ENCODE peak calls at places on chromosomes 16 and 17, in eight cellular contexts. H, N, O, U, S, E, B and J are unnamed samples.

GRCh38 chr17:80847506-80848230 is 144.0 kb upstream of the CHMP6 start:
- DNase-seq in U (no peak), O (no peak), E (no peak), N (no peak), B (no peak), H (peak; percentile 44), S (no peak), J (peak; percentile 67)

GRCh38 chr16:74496054-74496453 is 74.8 kb upstream of the CLEC18B start:
- DNase-seq in U (no peak), H (no peak), O (no peak), N (no peak), S (no peak), E (no peak), B (no peak), J (no peak)

GRCh38 chr17:376936-377863 is 24.6 kb upstream of the RPH3AL start:
- DNase-seq in B (peak; percentile 61), O (peak; percentile 81), E (no peak), U (no peak), H (no peak), S (no peak), N (no peak), J (peak; percentile 11)

GRCh38 chr16:60123387-60124023 is 1389.4 kb upstream of the GOT2 start:
- DNase-seq in O (no peak), E (no peak), H (no peak), U (no peak), B (no peak), S (no peak), N (no peak), J (no peak)

GRCh38 chr16:87288753-87289362 is 28.3 kb downstream of the C16orf95 start:
- DNase-seq in B (peak; percentile 22), O (no peak), E (no peak), U (no peak), N (no peak), S (no peak), H (no peak), J (no peak)

GRCh38 chr16:66635406-66635805 is 30.9 kb downstream of the CMTM3 start:
- DNase-seq in U (no peak), N (no peak), O (peak; percentile 37), S (no peak), E (no peak), H (no peak), B (no peak), J (no peak)

GRCh38 chr16:11675561-11676511 is 7.6 kb downstream of the SNN start:
- DNase-seq in H (no peak), O (peak; percentile 76), S (no peak), E (no peak), U (no peak), B (no peak), N (no peak), J (no peak)

GRCh38 chr16:46897471-46897870 is 13.3 kb downstream of the GPT2 start:
- DNase-seq in O (no peak), H (no peak), B (no peak), S (no peak), N (no peak), U (no peak), E (no peak), J (no peak)

GRCh38 chr17:44968225-44969143 is at the start of gene C1QL1:
- DNase-seq in N (peak; percentile 100), S (peak; percentile 99), U (peak; percentile 90), O (peak; percentile 96), B (peak; percentile 74), H (peak; percentile 88), E (peak; percentile 96), J (peak; percentile 94)

GRCh38 chr16:82197540-82198240 is 27.7 kb upstream of the MPHOSPH6 start:
- DNase-seq in S (no peak), N (no peak), H (no peak), B (no peak), O (no peak), E (no peak), U (no peak), J (no peak)

GRCh38 chr17:32161506-32162365 is 19.4 kb downstream of the RHOT1 start:
- DNase-seq in N (no peak), U (no peak), E (no peak), O (no peak), H (no peak), B (no peak), S (no peak), J (no peak)

GRCh38 chr17:62187681-62188080 is 122.6 kb upstream of the MED13 start:
- DNase-seq in E (no peak), O (no peak), B (no peak), N (no peak), S (no peak), U (no peak), H (no peak), J (no peak)

GRCh38 chr17:63277629-63278028 is 168.5 kb downstream of the CYB561 start:
- DNase-seq in S (no peak), N (no peak), B (no peak), O (no peak), H (no peak), E (no peak), U (no peak), J (no peak)

GRCh38 chr16:84832488-84833141 is 12.8 kb downstream of the CRISPLD2 start:
- DNase-seq in S (no peak), O (peak; percentile 97), H (no peak), E (peak; percentile 92), N (no peak), U (no peak), B (no peak), J (no peak)

GRCh38 chr16:87338155-87338765 is 21.1 kb upstream of the C16orf95 start:
- DNase-seq in E (no peak), H (no peak), O (no peak), N (no peak), U (no peak), B (no peak), S (no peak), J (no peak)

GRCh38 chr17:38591759-38592241 is 14.0 kb downstream of the SRCIN1 start:
- DNase-seq in O (no peak), N (no peak), U (no peak), E (no peak), H (no peak), B (no peak), S (no peak), J (no peak)

GRCh38 chr17:78357177-78357586 is 2.7 kb downstream of the SOCS3 start:
- DNase-seq in N (no peak), H (no peak), U (no peak), O (peak; percentile 86), B (no peak), E (no peak), S (no peak), J (no peak)

GRCh38 chr17:61554209-61554608 is 36.8 kb downstream of the NACA2 start:
- DNase-seq in N (no peak), B (no peak), U (no peak), O (no peak), H (no peak), S (no peak), E (no peak), J (no peak)

GRCh38 chr17:45849536-45849990 is 4.9 kb downstream of the SPPL2C start:
- DNase-seq in E (no peak), H (no peak), U (no peak), B (no peak), O (no peak), S (no peak), N (no peak), J (peak; percentile 67)

GRCh38 chr17:78117027-78117981 is 11.3 kb downstream of the TMC6 start:
- DNase-seq in N (no peak), H (no peak), S (no peak), B (peak; percentile 64), E (no peak), U (peak; percentile 71), O (no peak), J (peak; percentile 79)

GRCh38 chr17:8701221-8701620 is 43.4 kb downstream of the CCDC42 start:
- DNase-seq in S (no peak), O (no peak), N (no peak), H (no peak), U (no peak), E (no peak), B (no peak), J (no peak)

GRCh38 chr17:8256691-8257090 is 7.6 kb downstream of the PFAS start:
- DNase-seq in B (no peak), E (no peak), H (no peak), U (no peak), S (no peak), O (no peak), N (no peak), J (no peak)

GRCh38 chr16:84141143-84141670 is 3.8 kb downstream of the HSDL1 start:
- DNase-seq in B (no peak), E (no peak), O (no peak), U (no peak), N (no peak), S (no peak), H (no peak), J (no peak)

GRCh38 chr17:80656590-80656989 is 112.0 kb downstream of the RPTOR start:
- DNase-seq in U (no peak), H (no peak), O (no peak), N (no peak), S (no peak), B (no peak), E (no peak), J (no peak)

GRCh38 chr16:16182918-16183317 is 40.4 kb downstream of the ABCC6 start:
- DNase-seq in O (no peak), B (no peak), S (no peak), N (no peak), U (no peak), H (no peak), E (no peak), J (no peak)

GRCh38 chr16:3051489-3051888 is 5.1 kb downstream of the MMP25 start:
- DNase-seq in U (no peak), B (no peak), H (no peak), O (no peak), S (no peak), N (no peak), E (no peak), J (no peak)

GRCh38 chr17:37651846-37652245 is 8.6 kb upstream of the DDX52 start:
- DNase-seq in S (no peak), H (no peak), E (no peak), B (no peak), N (no peak), O (no peak), U (no peak), J (no peak)

GRCh38 chr17:48723555-48724239 is 712 bp downstream of the PRAC2 start:
- DNase-seq in E (no peak), S (no peak), U (no peak), O (no peak), N (no peak), B (peak; percentile 56), H (no peak), J (no peak)

GRCh38 chr17:39769974-39770587 is 32.3 kb downstream of the GRB7 start:
- DNase-seq in E (no peak), O (no peak), S (no peak), B (peak; percentile 86), N (no peak), U (no peak), H (no peak), J (no peak)

GRCh38 chr17:27239046-27239445 is 54.9 kb upstream of the WSB1 start:
- DNase-seq in E (no peak), U (no peak), B (no peak), H (peak; percentile 11), O (no peak), S (no peak), N (peak; percentile 36), J (no peak)

GRCh38 chr16:86761117-86761971 is 183.0 kb downstream of the FOXL1 start:
- DNase-seq in H (peak; percentile 42), O (peak; percentile 88), S (peak; percentile 78), U (peak; percentile 38), N (peak; percentile 50), B (no peak), E (no peak), J (peak; percentile 75)

GRCh38 chr17:77314601-77315000 is 173.8 kb downstream of the SEC14L1 start:
- DNase-seq in B (no peak), H (no peak), S (no peak), U (no peak), N (no peak), O (peak; percentile 54), E (peak; percentile 40), J (peak; percentile 43)

GRCh38 chr17:81533713-81534141 is 5.5 kb downstream of the FSCN2 start:
- DNase-seq in O (no peak), N (no peak), U (no peak), B (no peak), E (no peak), S (no peak), H (no peak), J (no peak)

GRCh38 chr16:67158637-67159600 is 790 bp downstream of the TRADD start:
- DNase-seq in N (peak; percentile 63), O (peak; percentile 86), H (peak; percentile 73), U (no peak), B (peak; percentile 17), S (no peak), E (peak; percentile 60), J (peak; percentile 93)